ENCODE peak calls at places on chromosomes 5 and 9, in six cellular contexts. W, A, C, Y, O and S are unnamed samples.
A peak's percentile ranks its signal among the peaks of the same experiment; 100 is the strongest.

GRCh38 chr5:112848116-112848811 is 12.8 kb upstream of the SRP19 start:
- DNase-seq in O (no peak), A (peak; percentile 68), C (no peak), Y (no peak), W (no peak), S (no peak)

GRCh38 chr9:121838757-121839669 is 187.6 kb downstream of the DAB2IP start:
- DNase-seq in C (no peak), O (no peak), W (no peak), Y (no peak), A (no peak), S (no peak)

GRCh38 chr5:107476783-107477182 is 194.0 kb downstream of the EFNA5 start:
- DNase-seq in C (no peak), W (no peak), Y (no peak), A (no peak), O (no peak), S (no peak)

GRCh38 chr5:88925692-88926490 is 42.9 kb upstream of the MEF2C start:
- DNase-seq in W (no peak), C (no peak), O (no peak), Y (no peak), A (no peak), S (no peak)

GRCh38 chr9:131657031-131657377 is 82.9 kb downstream of the RAPGEF1 start:
- DNase-seq in Y (no peak), W (no peak), O (peak; percentile 50), C (no peak), A (no peak), S (no peak)

GRCh38 chr9:133075925-133076324 is 14.1 kb downstream of the CEL start:
- DNase-seq in O (no peak), W (peak; percentile 10), A (no peak), Y (peak; percentile 52), C (no peak), S (no peak)

GRCh38 chr5:51131266-51131665 is 252.0 kb upstream of the ISL1 start:
- DNase-seq in W (no peak), Y (no peak), A (no peak), O (no peak), C (no peak), S (no peak)

GRCh38 chr9:70256123-70256551 is 2.6 kb upstream of the SMC5 start:
- DNase-seq in O (no peak), C (no peak), Y (no peak), A (no peak), W (no peak), S (no peak)

GRCh38 chr5:71865202-71865601 is 146.1 kb downstream of the CARTPT start:
- DNase-seq in C (no peak), W (no peak), Y (no peak), O (no peak), A (no peak), S (no peak)

GRCh38 chr5:78486223-78486622 is 125.8 kb downstream of the SCAMP1 start:
- DNase-seq in A (no peak), C (no peak), W (no peak), O (no peak), Y (no peak), S (no peak)

GRCh38 chr5:176542596-176543427 is 5.6 kb upstream of the RNF44 start:
- DNase-seq in A (no peak), W (no peak), Y (peak; percentile 67), C (no peak), O (peak; percentile 22), S (no peak)

GRCh38 chr9:18325337-18326011 is 148.5 kb upstream of the ADAMTSL1 start:
- DNase-seq in O (no peak), C (no peak), A (no peak), W (no peak), Y (no peak), S (no peak)

GRCh38 chr5:160547872-160548271 is 126.2 kb downstream of the PTTG1 start:
- DNase-seq in C (no peak), A (no peak), Y (no peak), W (no peak), O (no peak), S (no peak)

GRCh38 chr5:159854916-159855315 is 61.4 kb upstream of the ADRA1B start:
- DNase-seq in A (no peak), W (no peak), Y (no peak), C (peak; percentile 18), O (no peak), S (no peak)

GRCh38 chr5:81316581-81316980 is 15.2 kb downstream of the ZCCHC9 start:
- DNase-seq in C (no peak), Y (no peak), W (no peak), A (no peak), O (no peak), S (no peak)

GRCh38 chr5:134539732-134540131 is 14.3 kb downstream of the JADE2 start:
- DNase-seq in W (no peak), Y (no peak), C (no peak), O (no peak), A (no peak), S (no peak)

GRCh38 chr5:134559672-134560071 is 34.2 kb downstream of the JADE2 start:
- DNase-seq in C (no peak), W (no peak), O (no peak), Y (no peak), A (no peak), S (no peak)

GRCh38 chr5:151295138-151295537 is 8.4 kb downstream of the SLC36A3 start:
- DNase-seq in C (no peak), W (no peak), A (no peak), O (no peak), Y (no peak), S (no peak)

GRCh38 chr5:173236531-173237501 is 1.8 kb upstream of the NKX2-5 start:
- DNase-seq in C (no peak), Y (no peak), A (no peak), W (no peak), O (no peak), S (no peak)

GRCh38 chr9:21682376-21682775 is 120.1 kb upstream of the MTAP start:
- DNase-seq in Y (no peak), C (no peak), A (no peak), O (no peak), W (no peak), S (no peak)

GRCh38 chr5:87541033-87541432 is 128.3 kb upstream of the CCNH start:
- DNase-seq in C (peak; percentile 55), O (no peak), W (peak; percentile 17), A (peak; percentile 34), Y (peak; percentile 73), S (no peak)

GRCh38 chr9:250039-250438 is 35.4 kb downstream of the DOCK8 start:
- DNase-seq in A (no peak), C (no peak), O (no peak), W (no peak), Y (no peak), S (no peak)

GRCh38 chr9:2686884-2687283 is 30.4 kb upstream of the KCNV2 start:
- DNase-seq in C (no peak), A (no peak), Y (no peak), O (no peak), W (no peak), S (no peak)

GRCh38 chr9:2679011-2679410 is 38.3 kb upstream of the KCNV2 start:
- DNase-seq in C (no peak), W (no peak), Y (no peak), A (no peak), O (no peak), S (no peak)

GRCh38 chr9:2677927-2678889 is 39.1 kb upstream of the KCNV2 start:
- DNase-seq in O (no peak), W (no peak), Y (no peak), C (no peak), A (no peak), S (no peak)

GRCh38 chr9:2676466-2676865 is 40.8 kb upstream of the KCNV2 start:
- DNase-seq in O (no peak), Y (no peak), A (no peak), W (no peak), C (no peak), S (no peak)

DNA sequence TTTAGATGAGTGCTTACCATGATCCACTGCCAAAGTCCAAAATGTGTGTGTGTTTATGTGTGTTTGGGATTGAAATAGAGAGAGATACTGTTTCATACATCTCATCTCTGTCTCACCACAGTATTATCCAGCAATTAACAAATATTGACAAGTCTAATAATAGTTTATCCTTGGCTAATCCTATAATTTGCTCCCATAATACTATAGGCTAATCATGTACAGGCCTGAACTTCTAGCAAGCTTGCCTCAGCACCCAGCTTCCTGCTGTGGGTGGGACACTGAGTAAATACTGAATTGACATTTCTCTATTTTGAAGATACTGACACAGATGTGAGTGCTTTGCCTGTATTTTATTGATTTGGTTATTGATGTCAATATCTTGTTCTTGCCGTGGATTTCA is 35.3 kb upstream of the KCNV2 start:
- DNase-seq in A (no peak), W (no peak), C (no peak), Y (no peak), O (no peak), S (no peak)
- H3K9me3 ChIP-seq in A (no peaks in the 10 kb centered on the region), W (no peaks in the 10 kb centered on the region), C (no peaks in the 10 kb centered on the region), Y (no peaks in the 10 kb centered on the region), O (no peaks in the 10 kb centered on the region), S (no peaks in the 10 kb centered on the region)

DNA sequence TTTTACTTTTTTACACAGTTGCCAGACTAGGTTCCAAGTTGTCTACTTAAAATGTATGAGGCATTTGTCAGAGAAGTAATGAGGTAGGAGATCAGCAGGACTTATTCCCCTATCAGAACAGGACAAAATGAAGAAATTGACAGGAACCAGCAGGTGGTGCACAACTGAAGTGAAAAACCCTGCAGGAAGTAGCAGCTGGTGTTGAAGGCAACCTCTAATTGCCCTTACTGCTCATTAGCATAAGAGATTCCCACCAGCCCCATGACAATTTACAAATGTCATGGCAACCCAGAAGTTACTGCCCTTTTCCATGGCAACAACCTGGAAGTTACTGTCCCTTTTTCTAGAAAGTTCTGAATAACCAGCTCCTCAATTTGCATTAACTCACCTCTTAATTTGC is 5.4 kb downstream of the PCDHB15 start:
- DNase-seq in W (no peak), A (no peak), C (no peak), Y (no peak), O (no peak), S (no peak)
- H3K9me3 ChIP-seq in W (no peaks in the 10 kb centered on the region), A (peaks cover 17% of the 10 kb centered on the region), C (peaks cover 72% of the 10 kb centered on the region), Y (peaks cover 28% of the 10 kb centered on the region), O (peaks cover 51% of the 10 kb centered on the region), S (peaks cover 38% of the 10 kb centered on the region)

GRCh38 chr5:162996052-162996451 is 441.3 kb upstream of the CCNG1 start:
- DNase-seq in C (no peak), A (no peak), W (no peak), Y (no peak), O (no peak), S (no peak)
- H3K9me3 ChIP-seq in C (no peaks in the 10 kb centered on the region), A (peaks cover 2% of the 10 kb centered on the region), W (no peaks in the 10 kb centered on the region), Y (no peaks in the 10 kb centered on the region), O (no peaks in the 10 kb centered on the region), S (no peaks in the 10 kb centered on the region)

GRCh38 chr5:165871279-165871678 is 2365.9 kb downstream of the MAT2B start:
- DNase-seq in Y (no peak), A (no peak), C (no peak), W (no peak), O (no peak), S (no peak)
- H3K9me3 ChIP-seq in Y (no peaks in the 10 kb centered on the region), A (peaks cover 9% of the 10 kb centered on the region), C (no peaks in the 10 kb centered on the region), W (no peaks in the 10 kb centered on the region), O (no peaks in the 10 kb centered on the region), S (no peaks in the 10 kb centered on the region)

DNA sequence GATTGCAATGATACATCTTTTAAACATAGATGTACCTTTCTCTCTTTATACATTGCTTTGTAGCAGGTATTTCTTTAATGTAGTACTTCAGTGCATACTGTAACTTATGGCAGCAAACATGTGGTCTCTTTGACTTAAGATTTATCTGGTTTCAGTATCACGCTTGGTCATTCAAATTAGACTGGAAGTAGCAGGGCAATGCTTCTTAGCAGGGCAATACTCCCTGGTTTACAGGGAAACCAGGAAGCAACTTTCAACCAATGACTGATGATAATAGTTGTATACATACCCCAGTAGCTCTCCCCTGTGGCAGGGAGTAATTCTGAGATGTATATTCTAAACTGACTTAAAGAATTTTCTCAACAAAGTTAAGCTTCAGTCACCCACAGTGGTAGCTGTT is 761.1 kb upstream of the CDH10 start:
- DNase-seq in W (no peak), A (no peak), Y (no peak), O (no peak), C (no peak), S (no peak)
- H3K9me3 ChIP-seq in W (no peaks in the 10 kb centered on the region), A (peaks cover 12% of the 10 kb centered on the region), Y (no peaks in the 10 kb centered on the region), O (no peaks in the 10 kb centered on the region), C (peaks cover 3% of the 10 kb centered on the region), S (no peaks in the 10 kb centered on the region)